ENCODE peak calls at places on chromosome 12, in six cellular contexts. B is AG04450, N is right lobe of liver, W is A549, G is thyroid gland, I is hepatocyte. J is an unnamed sample.

GRCh38 chr12:32454866-32455265 is 55.5 kb downstream of the FGD4 start:
- DNase-seq in B (no peak), N (no peak), W (no peak), G (no peak), I (no peak), J (no peak)

GRCh38 chr12:55906056-55906455 is 21.6 kb downstream of the PYM1 start:
- DNase-seq in B (no peak), N (no peak), W (no peak), G (no peak), I (no peak), J (peak; percentile 70)

GRCh38 chr12:54421175-54421872 is 2.3 kb upstream of the ITGA5 start:
- DNase-seq in B (no peak), N (no peak), W (no peak), G (no peak), I (no peak), J (no peak)

GRCh38 chr12:92191061-92191460 is 45.4 kb upstream of the BTG1 start:
- DNase-seq in B (no peak), N (no peak), W (no peak), G (no peak), I (no peak), J (no peak)

GRCh38 chr12:90410962-90411361 is 544.0 kb downstream of the CCER1 start:
- DNase-seq in B (no peak), N (peak; percentile 45), W (no peak), G (no peak), I (no peak), J (no peak)

GRCh38 chr12:46383654-46384450 is 11.3 kb upstream of the SLC38A2 start:
- DNase-seq in B (peak; percentile 95), N (peak; percentile 97), W (peak; percentile 93), G (peak; percentile 94), I (peak; percentile 92), J (peak; percentile 41)

GRCh38 chr12:21371050-21371449 is 1.7 kb upstream of the IAPP start:
- DNase-seq in B (no peak), N (no peak), W (peak; percentile 5), G (no peak), I (no peak), J (no peak)

GRCh38 chr12:115999582-115999981 is 277.9 kb downstream of the MED13L start:
- DNase-seq in B (no peak), N (no peak), W (no peak), G (no peak), I (no peak), J (no peak)

GRCh38 chr12:9759680-9760592 is 765 bp downstream of the CD69 start:
- DNase-seq in B (no peak), N (no peak), W (no peak), G (no peak), I (no peak), J (no peak)

GRCh38 chr12:64833928-64834327 is 9.5 kb downstream of the TBC1D30 start:
- DNase-seq in B (no peak), N (no peak), W (no peak), G (no peak), I (no peak), J (no peak)

GRCh38 chr12:104828015-104828414 is 130.1 kb downstream of the SLC41A2 start:
- DNase-seq in B (no peak), N (no peak), W (no peak), G (no peak), I (no peak), J (no peak)

GRCh38 chr12:96908170-96908675 is 1.2 kb downstream of the NEDD1 start:
- DNase-seq in B (no peak), N (no peak), W (no peak), G (no peak), I (no peak), J (no peak)

GRCh38 chr12:96907681-96908163 is 665 bp downstream of the NEDD1 start:
- DNase-seq in B (no peak), N (no peak), W (peak; percentile 26), G (peak; percentile 10), I (peak; percentile 33), J (peak; percentile 20)

GRCh38 chr12:96906849-96907664 is at the start of gene NEDD1:
- DNase-seq in B (peak; percentile 20), N (peak; percentile 90), W (peak; percentile 84), G (peak; percentile 86), I (peak; percentile 91), J (peak; percentile 72)

GRCh38 chr12:96902076-96902475 is 5.0 kb upstream of the NEDD1 start:
- DNase-seq in B (no peak), N (no peak), W (peak; percentile 48), G (no peak), I (no peak), J (no peak)

GRCh38 chr12:96906498-96906848 is 584 bp upstream of the NEDD1 start:
- DNase-seq in B (no peak), N (no peak), W (no peak), G (peak; percentile 1), I (no peak), J (no peak)
- H3K27ac ChIP-seq in B (peak overlapping the region; percentile 83), N (peak overlapping the region; percentile 90), W (peak overlapping the region; percentile 90), G (peak overlapping the region; percentile 93), I (peak overlapping the region; percentile 89), J (peak overlapping the region; percentile 82)

DNA sequence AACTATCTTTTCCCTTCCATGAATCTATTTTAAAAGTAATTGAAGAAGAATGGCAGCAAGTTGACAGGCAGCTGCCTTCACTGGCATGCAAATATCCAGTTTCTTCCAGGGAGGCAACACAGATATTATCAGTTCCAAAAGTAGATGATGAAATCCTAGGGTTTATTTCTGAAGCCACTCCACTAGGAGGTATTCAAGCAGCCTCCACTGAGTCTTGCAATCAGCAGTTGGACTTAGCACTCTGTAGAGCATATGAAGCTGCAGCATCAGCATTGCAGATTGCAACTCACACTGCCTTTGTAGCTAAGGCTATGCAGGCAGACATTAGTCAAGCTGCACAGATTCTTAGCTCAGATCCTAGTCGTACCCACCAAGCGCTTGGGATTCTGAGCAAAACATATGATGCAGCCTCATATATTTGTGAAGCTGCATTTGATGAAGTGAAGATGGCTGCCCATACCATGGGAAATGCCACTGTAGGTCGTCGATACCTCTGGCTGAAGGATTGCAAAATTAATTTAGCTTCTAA is 18.4 kb downstream of the TMPO start:
- DNase-seq in B (no peak), N (no peak), W (no peak), G (no peak), I (peak; percentile 68), J (no peak)
- TF ChIP-seq CTCF in B (no peak), N (no peak), W (no peak), G (no peak), I (no peak), J (no peak)

GRCh38 chr12:132046561-132046960 is 96.8 kb downstream of the EP400 start:
- DNase-seq in B (peak; percentile 94), N (no peak), W (no peak), G (no peak), I (peak; percentile 66), J (no peak)
- H3K27ac ChIP-seq in B (peak overlapping the region; percentile 77), N (no peak overlapping the region), W (no peak overlapping the region), G (no peak overlapping the region), I (peak overlapping the region; percentile 27), J (no peak overlapping the region)

DNA sequence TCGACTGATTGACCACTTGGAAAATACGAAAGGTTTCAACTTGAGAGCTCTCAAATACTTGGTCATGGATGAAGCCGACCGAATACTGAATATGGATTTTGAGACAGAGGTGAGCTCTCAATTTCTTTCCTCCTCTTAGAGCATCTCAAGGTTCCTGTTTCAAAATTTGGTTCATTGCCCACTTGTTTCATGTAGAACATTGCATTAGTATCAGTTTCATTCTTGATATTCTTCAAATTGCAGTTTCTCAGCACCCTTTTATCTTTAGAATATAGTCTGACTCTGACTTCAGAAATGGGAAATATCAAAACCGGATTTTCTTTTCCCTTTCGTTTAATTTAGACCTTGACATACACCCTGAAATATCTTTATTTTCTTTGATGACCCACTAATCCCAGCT is 8.8 kb downstream of the DDX47 start:
- DNase-seq in B (no peak), N (no peak), W (no peak), G (no peak), I (no peak), J (no peak)
- TF ChIP-seq CTCF in B (no peak), N (no peak), W (no peak), G (no peak), I (no peak), J (no peak)

GRCh38 chr12:124352839-124353238 is 57.9 kb downstream of the RFLNA start:
- DNase-seq in B (no peak), N (peak; percentile 72), W (peak; percentile 62), G (no peak), I (peak; percentile 80), J (no peak)

GRCh38 chr12:124350491-124350890 is 55.6 kb downstream of the RFLNA start:
- DNase-seq in B (no peak), N (no peak), W (no peak), G (no peak), I (no peak), J (no peak)

GRCh38 chr12:124354400-124354799 is 59.5 kb downstream of the RFLNA start:
- DNase-seq in B (no peak), N (no peak), W (no peak), G (no peak), I (no peak), J (no peak)

GRCh38 chr12:124351422-124351821 is 56.5 kb downstream of the RFLNA start:
- DNase-seq in B (no peak), N (no peak), W (no peak), G (no peak), I (no peak), J (no peak)

GRCh38 chr12:124352257-124352656 is 57.4 kb downstream of the RFLNA start:
- DNase-seq in B (no peak), N (no peak), W (no peak), G (no peak), I (no peak), J (no peak)
- H3K27ac ChIP-seq in B (no peak overlapping the region), N (no peak overlapping the region), W (peak overlapping the region; percentile 50), G (no peak overlapping the region), I (peak overlapping the region; percentile 40), J (peak overlapping the region; percentile 66)

DNA sequence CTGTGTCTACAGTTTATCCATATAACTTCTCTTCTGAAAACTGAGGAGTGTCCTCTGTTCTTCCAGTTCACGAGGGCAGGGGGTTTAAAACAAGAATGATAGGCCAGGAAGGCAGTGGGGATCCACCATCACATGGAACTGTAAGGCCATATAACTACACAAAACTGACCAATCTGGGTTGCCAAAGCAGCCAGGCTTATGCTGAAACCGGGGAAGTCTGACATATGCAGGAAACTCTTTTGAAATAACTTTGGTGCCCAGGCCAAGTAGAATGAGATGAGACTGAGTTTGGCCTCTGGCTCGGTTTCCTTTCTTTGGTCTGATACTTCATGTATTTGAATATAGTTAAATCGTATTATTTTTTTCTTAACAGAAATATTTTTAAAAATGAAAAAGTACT is 18.0 kb upstream of the ATF1 start:
- DNase-seq in B (no peak), N (no peak), W (no peak), G (no peak), I (no peak), J (no peak)
- TF ChIP-seq CTCF in B (no peak), N (no peak), W (no peak), G (no peak), I (no peak), J (no peak)

DNA sequence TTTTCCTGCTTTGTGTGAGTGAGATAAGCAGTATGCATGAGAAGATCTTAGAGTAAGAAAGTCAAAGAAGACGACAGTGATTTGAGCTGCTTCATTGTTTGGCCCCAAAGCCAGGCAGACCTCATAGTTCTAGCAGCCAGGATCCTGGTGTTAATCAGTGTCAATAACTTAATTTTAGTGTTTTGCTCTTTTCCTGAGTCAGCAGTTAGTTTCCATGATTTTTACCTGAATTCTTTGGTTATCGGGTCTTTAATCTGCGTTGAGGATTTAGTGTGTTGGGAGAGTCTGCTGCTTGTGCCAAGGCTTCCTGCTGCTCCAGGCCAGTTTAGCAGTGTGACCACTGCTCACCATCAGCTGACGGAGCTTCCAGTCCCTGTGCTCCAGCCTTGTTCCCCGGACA is 241.6 kb upstream of the SOX5 start:
- DNase-seq in B (no peak), N (no peak), W (no peak), G (no peak), I (no peak), J (no peak)
- H3K27ac ChIP-seq in B (no peak overlapping the region), N (no peak overlapping the region), W (no peak overlapping the region), G (no peak overlapping the region), I (no peak overlapping the region), J (no peak overlapping the region)

GRCh38 chr12:11916113-11916512 is 154.6 kb upstream of the BCL2L14 start:
- DNase-seq in B (no peak), N (no peak), W (no peak), G (no peak), I (no peak), J (no peak)
- TF ChIP-seq CTCF in B (no peak), N (no peak), W (no peak), G (no peak), I (no peak), J (no peak)